ENCODE peak calls at places on chromosomes 3 and 15, in nine cellular contexts. One of them, this sample, is unnamed.

GRCh38 chr15:31459011-31459748 is 132.5 kb downstream of the KLF13 start:
- DNase-seq in AG04450: no peak
- DNase-seq in AG10803: no peak
- DNase-seq in neural crest cell: no peak
- DNase-seq in kidney: no peak
- DNase-seq in PC-9: no peak
- DNase-seq in progenitor cell of endocrine pancreas: no peak
- DNase-seq in choroid plexus epithelial cell: peak; percentile 69
- DNase-seq in tibial artery: no peak
- DNase-seq in this sample: no peak

GRCh38 chr3:72273615-72274014 is 488.7 kb upstream of the PROK2 start:
- DNase-seq in AG04450: peak; percentile 80
- DNase-seq in AG10803: peak; percentile 97
- DNase-seq in tibial artery: no peak
- DNase-seq in PC-9: no peak
- DNase-seq in choroid plexus epithelial cell: peak; percentile 98
- DNase-seq in neural crest cell: no peak
- DNase-seq in progenitor cell of endocrine pancreas: no peak
- DNase-seq in kidney: no peak
- DNase-seq in this sample: no peak

GRCh38 chr15:38853608-38854007 is 289.0 kb upstream of the RASGRP1 start:
- DNase-seq in progenitor cell of endocrine pancreas: no peak
- DNase-seq in choroid plexus epithelial cell: peak; percentile 70
- DNase-seq in AG04450: no peak
- DNase-seq in neural crest cell: peak; percentile 2
- DNase-seq in PC-9: no peak
- DNase-seq in kidney: no peak
- DNase-seq in AG10803: peak; percentile 68
- DNase-seq in tibial artery: no peak
- DNase-seq in this sample: no peak

GRCh38 chr3:56251343-56251945 is 216.8 kb downstream of the ERC2 start:
- DNase-seq in AG10803: peak; percentile 59
- DNase-seq in neural crest cell: peak; percentile 58
- DNase-seq in tibial artery: no peak
- DNase-seq in choroid plexus epithelial cell: peak; percentile 75
- DNase-seq in AG04450: peak; percentile 6
- DNase-seq in kidney: no peak
- DNase-seq in progenitor cell of endocrine pancreas: peak; percentile 14
- DNase-seq in PC-9: peak; percentile 18
- DNase-seq in this sample: no peak

GRCh38 chr3:9452417-9452816 is 55.0 kb downstream of the SETD5 start:
- DNase-seq in AG10803: peak; percentile 29
- DNase-seq in AG04450: no peak
- DNase-seq in tibial artery: no peak
- DNase-seq in PC-9: no peak
- DNase-seq in progenitor cell of endocrine pancreas: no peak
- DNase-seq in choroid plexus epithelial cell: peak; percentile 57
- DNase-seq in neural crest cell: no peak
- DNase-seq in kidney: no peak
- DNase-seq in this sample: no peak

GRCh38 chr3:121477589-121477988 is 68.2 kb downstream of the POLQ start:
- DNase-seq in PC-9: no peak
- DNase-seq in progenitor cell of endocrine pancreas: no peak
- DNase-seq in tibial artery: no peak
- DNase-seq in AG10803: peak; percentile 96
- DNase-seq in choroid plexus epithelial cell: peak; percentile 76
- DNase-seq in AG04450: peak; percentile 29
- DNase-seq in neural crest cell: no peak
- DNase-seq in kidney: no peak
- DNase-seq in this sample: no peak

GRCh38 chr3:139534444-139534812 is 5.1 kb downstream of the RBP1 start:
- DNase-seq in kidney: no peak
- DNase-seq in choroid plexus epithelial cell: peak; percentile 96
- DNase-seq in tibial artery: peak; percentile 45
- DNase-seq in PC-9: peak; percentile 70
- DNase-seq in neural crest cell: no peak
- DNase-seq in AG04450: peak; percentile 84
- DNase-seq in AG10803: peak; percentile 69
- DNase-seq in progenitor cell of endocrine pancreas: no peak
- DNase-seq in this sample: no peak

GRCh38 chr15:60819860-60820259 is 340.9 kb upstream of the ICE2 start:
- DNase-seq in AG10803: no peak
- DNase-seq in PC-9: no peak
- DNase-seq in choroid plexus epithelial cell: no peak
- DNase-seq in neural crest cell: no peak
- DNase-seq in tibial artery: no peak
- DNase-seq in kidney: no peak
- DNase-seq in progenitor cell of endocrine pancreas: no peak
- DNase-seq in AG04450: no peak
- DNase-seq in this sample: no peak

GRCh38 chr3:134681527-134681910 is 30.7 kb upstream of the KY start:
- DNase-seq in tibial artery: no peak
- DNase-seq in neural crest cell: no peak
- DNase-seq in choroid plexus epithelial cell: no peak
- DNase-seq in AG04450: no peak
- DNase-seq in AG10803: peak; percentile 54
- DNase-seq in progenitor cell of endocrine pancreas: no peak
- DNase-seq in PC-9: no peak
- DNase-seq in kidney: no peak
- DNase-seq in this sample: no peak

GRCh38 chr3:196287066-196287404 is 491 bp downstream of the PCYT1A start:
- DNase-seq in tibial artery: no peak
- DNase-seq in choroid plexus epithelial cell: peak; percentile 36
- DNase-seq in kidney: peak; percentile 69
- DNase-seq in AG04450: no peak
- DNase-seq in progenitor cell of endocrine pancreas: no peak
- DNase-seq in neural crest cell: no peak
- DNase-seq in AG10803: peak; percentile 25
- DNase-seq in PC-9: no peak
- DNase-seq in this sample: no peak

GRCh38 chr3:72372161-72372560 is 476.1 kb downstream of the SHQ1 start:
- DNase-seq in progenitor cell of endocrine pancreas: no peak
- DNase-seq in tibial artery: no peak
- DNase-seq in neural crest cell: no peak
- DNase-seq in AG04450: no peak
- DNase-seq in AG10803: no peak
- DNase-seq in kidney: no peak
- DNase-seq in PC-9: no peak
- DNase-seq in choroid plexus epithelial cell: no peak
- DNase-seq in this sample: no peak

GRCh38 chr3:114411292-114411691 is 117.5 kb downstream of the TIGIT start:
- DNase-seq in neural crest cell: no peak
- DNase-seq in choroid plexus epithelial cell: peak; percentile 85
- DNase-seq in progenitor cell of endocrine pancreas: no peak
- DNase-seq in kidney: no peak
- DNase-seq in AG10803: peak; percentile 65
- DNase-seq in PC-9: no peak
- DNase-seq in tibial artery: no peak
- DNase-seq in AG04450: no peak
- DNase-seq in this sample: no peak

GRCh38 chr15:26662226-26662750 is 110.6 kb downstream of the GABRB3 start:
- DNase-seq in progenitor cell of endocrine pancreas: no peak
- DNase-seq in PC-9: no peak
- DNase-seq in AG10803: no peak
- DNase-seq in AG04450: no peak
- DNase-seq in tibial artery: no peak
- DNase-seq in choroid plexus epithelial cell: no peak
- DNase-seq in neural crest cell: no peak
- DNase-seq in kidney: no peak
- DNase-seq in this sample: no peak

GRCh38 chr15:26661727-26662126 is 111.1 kb downstream of the GABRB3 start:
- DNase-seq in progenitor cell of endocrine pancreas: no peak
- DNase-seq in PC-9: no peak
- DNase-seq in neural crest cell: no peak
- DNase-seq in kidney: no peak
- DNase-seq in tibial artery: no peak
- DNase-seq in AG10803: no peak
- DNase-seq in choroid plexus epithelial cell: no peak
- DNase-seq in AG04450: no peak
- DNase-seq in this sample: no peak

GRCh38 chr15:26667222-26667988 is 105.5 kb downstream of the GABRB3 start:
- DNase-seq in kidney: peak; percentile 72
- DNase-seq in AG10803: no peak
- DNase-seq in PC-9: no peak
- DNase-seq in AG04450: no peak
- DNase-seq in neural crest cell: no peak
- DNase-seq in progenitor cell of endocrine pancreas: no peak
- DNase-seq in tibial artery: no peak
- DNase-seq in choroid plexus epithelial cell: no peak
- DNase-seq in this sample: no peak

GRCh38 chr15:26670116-26670515 is 102.8 kb downstream of the GABRB3 start:
- DNase-seq in progenitor cell of endocrine pancreas: no peak
- DNase-seq in tibial artery: no peak
- DNase-seq in AG10803: no peak
- DNase-seq in kidney: no peak
- DNase-seq in neural crest cell: no peak
- DNase-seq in PC-9: no peak
- DNase-seq in choroid plexus epithelial cell: no peak
- DNase-seq in AG04450: no peak
- DNase-seq in this sample: no peak

GRCh38 chr15:26665950-26666921 is 106.6 kb downstream of the GABRB3 start:
- DNase-seq in AG04450: no peak
- DNase-seq in progenitor cell of endocrine pancreas: no peak
- DNase-seq in PC-9: peak; percentile 1
- DNase-seq in AG10803: no peak
- DNase-seq in kidney: no peak
- DNase-seq in choroid plexus epithelial cell: no peak
- DNase-seq in neural crest cell: no peak
- DNase-seq in tibial artery: no peak
- DNase-seq in this sample: no peak
- TF ChIP-seq CTCF in AG04450: no peak
- TF ChIP-seq CTCF in progenitor cell of endocrine pancreas: peak; percentile 36
- TF ChIP-seq CTCF in PC-9: no peak
- TF ChIP-seq CTCF in AG10803: no peak
- TF ChIP-seq CTCF in kidney: no peak
- TF ChIP-seq CTCF in choroid plexus epithelial cell: no peak
- TF ChIP-seq CTCF in neural crest cell: no peak
- TF ChIP-seq CTCF in tibial artery: no peak
- TF ChIP-seq CTCF in this sample: peak; percentile 13

GRCh38 chr3:14392803-14393319 is 9.5 kb upstream of the SLC6A6 start:
- DNase-seq in PC-9: no peak
- DNase-seq in progenitor cell of endocrine pancreas: no peak
- DNase-seq in kidney: no peak
- DNase-seq in AG10803: no peak
- DNase-seq in neural crest cell: no peak
- DNase-seq in tibial artery: no peak
- DNase-seq in choroid plexus epithelial cell: no peak
- DNase-seq in AG04450: no peak
- DNase-seq in this sample: no peak

GRCh38 chr3:14393440-14394111 is 8.8 kb upstream of the SLC6A6 start:
- DNase-seq in AG04450: no peak
- DNase-seq in neural crest cell: no peak
- DNase-seq in AG10803: peak; percentile 68
- DNase-seq in kidney: no peak
- DNase-seq in choroid plexus epithelial cell: peak; percentile 39
- DNase-seq in progenitor cell of endocrine pancreas: no peak
- DNase-seq in tibial artery: no peak
- DNase-seq in PC-9: no peak
- DNase-seq in this sample: no peak

GRCh38 chr3:14391033-14391432 is 11.4 kb upstream of the SLC6A6 start:
- DNase-seq in neural crest cell: no peak
- DNase-seq in kidney: no peak
- DNase-seq in choroid plexus epithelial cell: peak; percentile 81
- DNase-seq in PC-9: no peak
- DNase-seq in tibial artery: peak; percentile 71
- DNase-seq in progenitor cell of endocrine pancreas: no peak
- DNase-seq in AG10803: peak; percentile 90
- DNase-seq in AG04450: peak; percentile 57
- DNase-seq in this sample: no peak

GRCh38 chr3:14389133-14390115 is 13.0 kb upstream of the SLC6A6 start:
- DNase-seq in kidney: no peak
- DNase-seq in neural crest cell: no peak
- DNase-seq in progenitor cell of endocrine pancreas: no peak
- DNase-seq in choroid plexus epithelial cell: no peak
- DNase-seq in AG04450: no peak
- DNase-seq in tibial artery: no peak
- DNase-seq in AG10803: peak; percentile 33
- DNase-seq in PC-9: no peak
- DNase-seq in this sample: no peak

GRCh38 chr3:14392231-14392630 is 10.2 kb upstream of the SLC6A6 start:
- DNase-seq in kidney: no peak
- DNase-seq in choroid plexus epithelial cell: no peak
- DNase-seq in PC-9: no peak
- DNase-seq in progenitor cell of endocrine pancreas: no peak
- DNase-seq in AG10803: no peak
- DNase-seq in AG04450: no peak
- DNase-seq in neural crest cell: no peak
- DNase-seq in tibial artery: no peak
- DNase-seq in this sample: no peak
- TF ChIP-seq CTCF in kidney: no peak
- TF ChIP-seq CTCF in choroid plexus epithelial cell: peak; percentile 20
- TF ChIP-seq CTCF in PC-9: no peak
- TF ChIP-seq CTCF in progenitor cell of endocrine pancreas: no peak
- TF ChIP-seq CTCF in AG10803: no peak
- TF ChIP-seq CTCF in AG04450: no peak
- TF ChIP-seq CTCF in neural crest cell: no peak
- TF ChIP-seq CTCF in tibial artery: no peak
- TF ChIP-seq CTCF in this sample: no peak

DNA sequence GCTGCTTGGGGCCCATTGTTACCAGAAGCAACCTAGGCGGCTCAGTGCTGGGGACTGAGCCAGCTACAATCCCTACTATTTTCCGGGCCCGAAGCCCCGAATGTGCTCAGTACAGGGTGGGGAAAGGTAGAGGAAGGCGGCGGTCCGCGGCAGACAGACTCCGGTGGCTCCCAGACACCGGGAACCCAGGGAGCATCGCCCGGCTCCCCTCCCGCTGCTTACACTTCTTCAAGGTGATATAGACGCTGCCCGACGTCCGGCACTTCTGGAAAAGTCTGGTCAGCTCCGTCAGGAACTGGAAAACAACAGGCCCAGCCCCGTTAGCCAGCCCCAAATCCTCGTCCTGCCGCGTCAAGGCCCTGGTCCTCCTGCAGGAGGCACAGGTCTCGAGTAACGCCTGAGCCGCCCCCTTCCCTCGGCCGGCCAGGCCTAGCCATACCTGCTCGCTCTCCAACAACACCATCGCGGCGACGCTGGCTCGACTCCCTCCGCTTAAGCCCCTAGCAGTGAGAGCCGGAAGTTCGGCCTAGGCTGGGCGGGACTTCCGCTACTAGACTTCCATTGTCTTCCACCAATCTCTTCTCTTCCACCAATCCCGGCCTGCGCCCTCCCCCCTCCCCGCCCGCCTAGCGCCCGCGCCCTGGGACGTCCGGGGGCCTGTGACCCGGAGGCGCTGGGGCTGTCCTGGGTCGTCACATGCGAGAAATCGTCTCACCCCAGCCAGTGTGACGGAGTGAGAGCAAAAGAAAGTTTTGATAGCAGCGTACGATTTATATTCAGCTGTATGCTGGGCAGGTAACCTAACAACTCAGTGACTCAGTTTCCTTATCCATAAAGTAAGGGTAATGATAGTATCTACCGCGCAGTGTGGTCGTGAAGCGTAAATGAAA is at the start of gene SRP14:
- DNase-seq in AG04450: peak; percentile 68
- DNase-seq in choroid plexus epithelial cell: peak; percentile 94
- DNase-seq in PC-9: peak; percentile 88
- DNase-seq in progenitor cell of endocrine pancreas: peak; percentile 87
- DNase-seq in tibial artery: peak; percentile 96
- DNase-seq in AG10803: peak; percentile 91
- DNase-seq in kidney: peak; percentile 97
- DNase-seq in neural crest cell: peak; percentile 87
- DNase-seq in this sample: peak; percentile 88
- TF ChIP-seq CTCF in AG04450: no peak
- TF ChIP-seq CTCF in choroid plexus epithelial cell: no peak
- TF ChIP-seq CTCF in PC-9: no peak
- TF ChIP-seq CTCF in progenitor cell of endocrine pancreas: no peak
- TF ChIP-seq CTCF in tibial artery: peak; percentile 19
- TF ChIP-seq CTCF in AG10803: no peak
- TF ChIP-seq CTCF in kidney: no peak
- TF ChIP-seq CTCF in neural crest cell: peak; percentile 30
- TF ChIP-seq CTCF in this sample: no peak

GRCh38 chr3:58531956-58532355 is 5.0 kb downstream of the ACOX2 start:
- DNase-seq in kidney: no peak
- DNase-seq in AG10803: no peak
- DNase-seq in PC-9: no peak
- DNase-seq in tibial artery: no peak
- DNase-seq in choroid plexus epithelial cell: no peak
- DNase-seq in progenitor cell of endocrine pancreas: no peak
- DNase-seq in neural crest cell: no peak
- DNase-seq in AG04450: no peak
- DNase-seq in this sample: no peak
- TF ChIP-seq CTCF in kidney: peak; percentile 12
- TF ChIP-seq CTCF in AG10803: peak; percentile 33
- TF ChIP-seq CTCF in PC-9: no peak
- TF ChIP-seq CTCF in tibial artery: no peak
- TF ChIP-seq CTCF in choroid plexus epithelial cell: peak; percentile 35
- TF ChIP-seq CTCF in progenitor cell of endocrine pancreas: no peak
- TF ChIP-seq CTCF in neural crest cell: no peak
- TF ChIP-seq CTCF in AG04450: no peak
- TF ChIP-seq CTCF in this sample: peak; percentile 41